ENCODE peak calls at places on chromosome 6, in five cellular contexts. O is ovary, I is cardiac fibroblast, H is AG04449, F is spleen. J is an unnamed sample.

GRCh38 chr6:25257686-25258348 is 21.4 kb upstream of the CARMIL1 start:
- DNase-seq in F (no peak), H (no peak), O (no peak), I (no peak), J (no peak)

GRCh38 chr6:74879234-74879633 is 326.6 kb downstream of the COL12A1 start:
- DNase-seq in H (peak; percentile 79), F (no peak), I (peak; percentile 91), O (peak; percentile 27), J (peak; percentile 85)

GRCh38 chr6:71393471-71393870 is 104.9 kb downstream of the OGFRL1 start:
- DNase-seq in I (peak; percentile 67), H (no peak), F (no peak), O (no peak), J (no peak)

GRCh38 chr6:36432151-36432633 is 10.5 kb downstream of the PXT1 start:
- DNase-seq in O (no peak), H (peak; percentile 71), F (no peak), I (peak; percentile 58), J (peak; percentile 60)

GRCh38 chr6:106287215-106287614 is 38.3 kb downstream of the ATG5 start:
- DNase-seq in I (no peak), H (no peak), F (no peak), O (no peak), J (no peak)

GRCh38 chr6:135993321-135993720 is 141.8 kb downstream of the PDE7B start:
- DNase-seq in I (no peak), H (no peak), F (no peak), O (no peak), J (no peak)

GRCh38 chr6:89483111-89483720 is 50.3 kb downstream of the ANKRD6 start:
- DNase-seq in I (peak; percentile 2), F (no peak), O (peak; percentile 36), H (no peak), J (no peak)

GRCh38 chr6:40743226-40743625 is 156.1 kb upstream of the LRFN2 start:
- DNase-seq in F (no peak), H (no peak), I (no peak), O (no peak), J (no peak)

GRCh38 chr6:14876778-14877613 is 368.9 kb upstream of the JARID2 start:
- DNase-seq in F (no peak), H (peak; percentile 34), O (no peak), I (peak; percentile 92), J (no peak)

GRCh38 chr6:126888727-126889725 is 229.4 kb upstream of the RSPO3 start:
- DNase-seq in O (no peak), I (no peak), H (no peak), F (no peak), J (no peak)

GRCh38 chr6:13488015-13488895 is 855 bp upstream of the GFOD1 start:
- DNase-seq in H (no peak), I (peak; percentile 55), O (peak; percentile 32), F (peak; percentile 89), J (no peak)

GRCh38 chr6:138105880-138106664 is 1.1 kb downstream of the PERP start:
- DNase-seq in I (peak; percentile 13), O (no peak), H (no peak), F (no peak), J (no peak)

GRCh38 chr6:151675746-151676459 is 131.6 kb upstream of the ESR1 start:
- DNase-seq in I (peak; percentile 55), O (no peak), H (no peak), F (peak; percentile 82), J (no peak)

GRCh38 chr6:56526860-56527544 is 115.7 kb downstream of the DST start:
- DNase-seq in H (no peak), I (no peak), F (no peak), O (no peak), J (no peak)

GRCh38 chr6:24919404-24919892 is 16.3 kb downstream of the RIPOR2 start:
- DNase-seq in O (no peak), F (no peak), H (no peak), I (no peak), J (no peak)

GRCh38 chr6:69887714-69888345 is 21.5 kb downstream of the COL19A1 start:
- DNase-seq in O (no peak), H (no peak), I (no peak), F (no peak), J (no peak)

GRCh38 chr6:82257088-82257774 is 9.7 kb upstream of the IBTK start:
- DNase-seq in I (no peak), H (no peak), O (no peak), F (no peak), J (no peak)

GRCh38 chr6:162856885-162857284 is 129.1 kb downstream of the PACRG start:
- DNase-seq in F (no peak), H (peak; percentile 26), O (no peak), I (peak; percentile 82), J (peak; percentile 27)

DNA sequence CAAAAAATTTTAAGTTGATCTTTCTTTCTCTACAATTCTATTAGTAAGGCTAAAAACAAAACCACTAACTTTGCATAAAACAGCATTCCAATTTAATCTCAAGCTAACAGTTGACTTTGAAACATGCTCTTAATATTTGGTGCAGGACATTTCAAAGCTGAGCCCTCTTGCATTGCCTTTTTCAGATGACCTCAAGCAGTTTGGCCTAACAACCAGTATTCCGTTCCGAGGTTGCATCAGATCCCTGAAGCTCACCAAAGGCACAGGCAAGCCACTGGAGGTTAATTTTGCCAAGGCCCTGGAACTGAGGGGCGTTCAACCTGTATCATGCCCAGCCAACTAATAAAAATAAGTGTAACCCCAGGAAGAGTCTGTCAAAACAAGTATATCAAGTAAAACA is 194.0 kb downstream of the ARHGAP18 start:
- DNase-seq in I (no peak), F (no peak), H (no peak), O (no peak), J (no peak)
- H3K4me3 ChIP-seq in I (no peak overlapping the region), F (no peak overlapping the region), H (no peak overlapping the region), O (no peak overlapping the region), J (no peak overlapping the region)

DNA sequence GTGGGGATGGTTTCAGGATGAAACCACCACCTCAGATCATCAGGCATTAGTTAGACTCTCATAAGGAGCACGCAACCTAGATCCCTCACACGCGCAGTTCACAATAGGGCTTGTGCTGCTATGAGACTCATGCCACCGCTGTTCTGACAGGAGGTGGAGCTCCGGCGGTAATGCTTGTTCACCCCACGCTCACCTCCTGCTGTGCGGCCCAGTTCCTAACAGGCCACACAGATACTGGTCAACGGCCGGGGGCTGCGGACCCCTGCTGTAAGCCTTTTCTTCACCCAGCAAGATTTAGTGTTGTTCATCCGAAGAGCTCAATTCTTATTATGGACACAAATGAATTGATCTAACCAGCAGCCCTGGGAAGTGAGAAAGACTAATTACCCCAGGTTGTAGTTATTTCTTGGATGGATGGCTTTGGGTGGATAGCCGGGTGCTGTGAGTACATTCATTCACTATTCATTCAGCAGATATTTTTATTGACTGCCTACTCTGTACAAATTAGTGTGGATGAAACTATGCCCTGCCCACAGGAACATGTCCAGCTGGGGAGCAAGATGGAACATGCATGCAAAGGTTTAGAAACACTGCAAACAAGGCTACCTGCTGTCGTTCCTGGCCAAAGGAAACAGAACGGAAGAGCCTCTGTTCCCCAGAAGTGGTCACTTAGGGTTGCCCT is 57.2 kb downstream of the RIOK1 start:
- DNase-seq in O (no peak), H (no peak), I (no peak), F (no peak), J (no peak)
- H3K4me3 ChIP-seq in O (no peak overlapping the region), H (no peak overlapping the region), I (no peak overlapping the region), F (no peak overlapping the region), J (no peak overlapping the region)

GRCh38 chr6:27547157-27548075 is 74.5 kb upstream of the ZNF184 start:
- DNase-seq in H (no peak), F (no peak), O (no peak), I (peak; percentile 87), J (no peak)
- H3K4me3 ChIP-seq in H (peak overlapping the region; percentile 18), F (no peak overlapping the region), O (no peak overlapping the region), I (peak overlapping the region; percentile 54), J (no peak overlapping the region)

GRCh38 chr6:142696689-142697088 is 248.3 kb downstream of the HIVEP2 start:
- DNase-seq in I (peak; percentile 27), O (peak; percentile 26), F (no peak), H (no peak), J (no peak)
- H3K4me3 ChIP-seq in I (no peak overlapping the region), O (no peak overlapping the region), F (no peak overlapping the region), H (no peak overlapping the region), J (no peak overlapping the region)

DNA sequence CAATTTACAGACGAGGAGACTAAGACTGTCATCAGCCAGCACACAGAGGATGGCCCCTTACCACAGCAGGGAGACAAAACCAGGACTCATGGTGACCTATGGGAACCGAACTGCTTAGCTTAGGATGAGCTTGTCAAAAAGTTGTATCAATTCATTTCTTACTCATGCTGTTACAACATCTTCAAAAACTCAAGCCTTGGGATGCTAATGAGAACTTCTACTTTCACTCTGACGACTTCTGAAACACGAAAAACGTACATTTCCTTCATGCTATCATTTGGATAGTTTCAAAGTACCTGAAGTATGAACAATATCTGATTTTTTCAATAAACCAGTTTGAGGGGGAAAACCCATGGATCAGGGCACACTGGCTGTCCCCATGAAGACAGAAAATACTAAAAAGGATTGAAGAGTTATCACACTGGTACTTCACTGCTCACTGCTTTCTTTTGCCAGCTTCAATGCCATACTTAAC is 31.9 kb downstream of the HIVEP2 start:
- DNase-seq in O (no peak), I (no peak), H (no peak), F (no peak), J (no peak)
- H3K4me3 ChIP-seq in O (no peak overlapping the region), I (no peak overlapping the region), H (no peak overlapping the region), F (no peak overlapping the region), J (no peak overlapping the region)